ENCODE peak calls at places on chromosomes 6 and 20, in ten cellular contexts. R is AG10803; P is neuronal stem cell; C is activated CD8-positive, alpha-beta memory T cell treated with anti-CD3 and anti-CD28 coated beads, Interleukin-2, amount 10 ng/mL, durations not matched to agents 7 days and 5 days; Z is EH; L is NCI-H1092; O is H54; K is KBM-7; G is body of pancreas; N is mucosa of gallbladder. J is an unnamed sample.

GRCh38 chr6:113015249-113015648 is 668.1 kb downstream of the RFPL4B start:
- DNase-seq in R (peak), K (no peak), L (no peak), C (no peak), G (no peak), O (no peak), Z (peak), P (no peak), N (no peak), J (no peak)

GRCh38 chr6:42984924-42985475 is 630 bp downstream of the PPP2R5D start:
- DNase-seq in C (peak), K (peak), O (no peak), L (no peak), P (no peak), R (no peak), N (no peak), Z (peak), G (peak), J (peak)

GRCh38 chr6:41163419-41163717 is 452 bp upstream of the TREM2 start:
- DNase-seq in L (no peak), G (no peak), Z (no peak), N (no peak), K (no peak), P (no peak), C (no peak), O (no peak), R (no peak), J (no peak)

GRCh38 chr6:33427585-33428218 is 7.8 kb downstream of the SYNGAP1 start:
- DNase-seq in L (no peak), O (peak), P (no peak), C (peak), G (peak), N (peak), R (no peak), K (peak), Z (peak), J (peak)

GRCh38 chr6:85416049-85416448 is 33.8 kb upstream of the NT5E start:
- DNase-seq in Z (peak), R (peak), N (no peak), P (no peak), K (no peak), L (no peak), O (no peak), G (no peak), C (no peak), J (no peak)

GRCh38 chr6:36242161-36242560 is 27.7 kb upstream of the PNPLA1 start:
- DNase-seq in Z (no peak), K (no peak), G (no peak), R (no peak), C (no peak), N (no peak), O (no peak), P (no peak), L (no peak), J (no peak)

GRCh38 chr6:148523051-148523450 is 180.4 kb downstream of the SASH1 start:
- DNase-seq in Z (peak), K (no peak), G (no peak), R (peak), P (no peak), L (no peak), O (no peak), C (no peak), N (no peak), J (no peak)

GRCh38 chr6:167141667-167142432 is 15.9 kb downstream of the GPR31 start:
- DNase-seq in R (no peak), G (peak), N (peak), C (peak), P (peak), O (peak), Z (no peak), K (peak), L (peak), J (peak)

GRCh38 chr6:13544454-13545186 is 29.8 kb upstream of the SIRT5 start:
- DNase-seq in R (no peak), G (no peak), C (no peak), K (no peak), N (no peak), P (no peak), Z (no peak), O (no peak), L (no peak), J (no peak)

GRCh38 chr6:119105262-119105661 is 26.8 kb upstream of the FAM184A start:
- DNase-seq in L (no peak), O (no peak), K (no peak), Z (no peak), G (no peak), C (no peak), R (no peak), N (no peak), P (no peak), J (no peak)

GRCh38 chr6:118660218-118660569 is 8.8 kb upstream of the CEP85L start:
- DNase-seq in G (no peak), L (peak), K (peak), Z (peak), P (no peak), O (no peak), R (no peak), C (no peak), N (peak), J (no peak)

GRCh38 chr20:19347943-19348456 is 135.6 kb downstream of the SLC24A3 start:
- DNase-seq in R (no peak), O (no peak), Z (no peak), K (no peak), P (no peak), G (no peak), L (no peak), N (no peak), C (no peak), J (no peak)

GRCh38 chr20:33765099-33765498 is 33.3 kb downstream of the ZNF341 start:
- DNase-seq in C (no peak), O (no peak), P (no peak), Z (no peak), K (no peak), L (no peak), N (no peak), G (no peak), R (no peak), J (no peak)

GRCh38 chr6:40968620-40969145 is 70.3 kb downstream of the UNC5CL start:
- DNase-seq in N (no peak), P (no peak), G (no peak), L (no peak), K (no peak), Z (peak), R (no peak), C (no peak), O (no peak), J (no peak)

GRCh38 chr20:62143118-62143975 is at the start of the genes PSMA7 and SS18L1:
- DNase-seq in N (peak), L (peak), R (peak), O (peak), K (peak), P (peak), Z (peak), G (peak), C (peak), J (peak)

GRCh38 chr6:125170376-125170775 is 16.8 kb downstream of the TPD52L1 start:
- DNase-seq in K (no peak), G (no peak), O (no peak), L (no peak), Z (peak), C (no peak), P (no peak), R (peak), N (no peak), J (no peak)

GRCh38 chr20:45892828-45893500 is 1.8 kb downstream of the CTSA start:
- DNase-seq in K (no peak), N (no peak), L (no peak), P (no peak), R (no peak), Z (no peak), O (no peak), G (no peak), C (peak), J (peak)

GRCh38 chr20:63681609-63682142 is 14.8 kb upstream of the TNFRSF6B start:
- DNase-seq in R (no peak), N (no peak), C (no peak), Z (no peak), O (no peak), P (no peak), K (no peak), G (no peak), L (no peak), J (no peak)

GRCh38 chr20:47774081-47774777 is 11.1 kb downstream of the SULF2 start:
- DNase-seq in K (no peak), C (no peak), L (peak), O (no peak), R (no peak), G (peak), Z (no peak), P (no peak), N (peak), J (peak)

GRCh38 chr6:44342489-44342888 is at the start of gene SPATS1:
- DNase-seq in O (no peak), L (peak), K (peak), C (no peak), G (peak), R (no peak), N (no peak), P (peak), Z (peak), J (no peak)

GRCh38 chr20:46670228-46670584 is 18.9 kb upstream of the SLC13A3 start:
- DNase-seq in Z (no peak), K (no peak), P (no peak), R (no peak), L (no peak), G (no peak), N (no peak), C (no peak), O (no peak), J (no peak)

GRCh38 chr6:138085839-138086222 is 21.4 kb downstream of the PERP start:
- DNase-seq in O (no peak), L (no peak), Z (no peak), P (no peak), K (no peak), C (no peak), G (no peak), N (no peak), R (no peak), J (no peak)

GRCh38 chr20:4720121-4720976 is 1.4 kb upstream of the PRND start:
- DNase-seq in O (peak), K (peak), G (peak), P (peak), R (peak), C (peak), L (peak), N (peak), Z (peak), J (peak)

GRCh38 chr6:142685852-142686718 is 258.9 kb downstream of the HIVEP2 start:
- DNase-seq in N (no peak), G (no peak), O (no peak), C (no peak), P (no peak), Z (peak), L (no peak), R (no peak), K (no peak), J (no peak)

GRCh38 chr6:98828991-98829411 is 5.4 kb upstream of the POU3F2 start:
- DNase-seq in N (no peak), C (no peak), O (no peak), P (peak), K (no peak), L (no peak), G (no peak), R (no peak), Z (no peak), J (no peak)

GRCh38 chr6:41222513-41222912 is 5.6 kb upstream of the TREML4 start:
- DNase-seq in K (no peak), C (no peak), G (no peak), N (no peak), P (no peak), O (no peak), R (no peak), Z (no peak), L (no peak), J (no peak)

GRCh38 chr6:2873643-2874042 is 29.5 kb downstream of the SERPINB9 start:
- DNase-seq in L (no peak), G (no peak), P (no peak), R (no peak), N (no peak), K (no peak), C (no peak), Z (no peak), O (no peak), J (no peak)

GRCh38 chr20:61186771-61187170 is 65.3 kb upstream of the CDH4 start:
- DNase-seq in O (no peak), N (no peak), L (no peak), C (no peak), G (no peak), R (peak), K (no peak), P (no peak), Z (peak), J (no peak)

GRCh38 chr20:37344506-37345338 is 1.2 kb upstream of the SRC start:
- DNase-seq in C (no peak), P (no peak), O (no peak), L (no peak), N (peak), Z (no peak), R (no peak), K (no peak), G (peak), J (peak)

GRCh38 chr6:134816780-134817179 is 133.1 kb downstream of the ALDH8A1 start:
- DNase-seq in K (no peak), C (no peak), P (no peak), O (no peak), G (no peak), R (peak), N (no peak), Z (peak), L (no peak), J (no peak)

GRCh38 chr6:79625746-79626145 is 5.4 kb upstream of the SH3BGRL2 start:
- DNase-seq in G (no peak), Z (no peak), O (no peak), P (no peak), N (no peak), L (no peak), K (no peak), C (no peak), R (no peak), J (no peak)

GRCh38 chr6:50093938-50094272 is 44.2 kb upstream of the DEFB112 start:
- DNase-seq in Z (no peak), L (no peak), N (no peak), O (no peak), P (no peak), G (no peak), K (no peak), R (no peak), C (no peak), J (no peak)